ENCODE peak calls at places on chromosomes 7 and 10, in six cellular contexts. N, B, C, A, I and G are unnamed samples.

GRCh38 chr7:100627238-100627549 is 14.2 kb downstream of the TFR2 start:
- DNase-seq in N (no peak), B (no peak), C (no peak), A (no peak), I (no peak), G (no peak)

GRCh38 chr7:110065112-110065511 is 1025.8 kb upstream of the LRRN3 start:
- DNase-seq in N (no peak), B (no peak), C (no peak), A (no peak), I (no peak), G (no peak)

GRCh38 chr10:21604651-21605050 is 70.6 kb downstream of the MLLT10 start:
- DNase-seq in N (no peak), B (no peak), C (no peak), A (no peak), I (no peak), G (no peak)

GRCh38 chr10:33547976-33548375 is 213.5 kb upstream of the NRP1 start:
- DNase-seq in N (no peak), B (no peak), C (no peak), A (no peak), I (peak), G (no peak)

GRCh38 chr10:124728830-124729661 is 15.1 kb downstream of the FAM53B start:
- DNase-seq in N (no peak), B (no peak), C (no peak), A (no peak), I (no peak), G (no peak)

GRCh38 chr10:52653510-52653909 is 119.1 kb downstream of the MBL2 start:
- DNase-seq in N (no peak), B (no peak), C (no peak), A (no peak), I (no peak), G (no peak)

GRCh38 chr10:11131112-11131639 is 113.5 kb downstream of the CELF2 start:
- DNase-seq in N (no peak), B (no peak), C (peak), A (no peak), I (no peak), G (no peak)

GRCh38 chr7:136687693-136688322 is 180.6 kb upstream of the CHRM2 start:
- DNase-seq in N (peak), B (peak), C (peak), A (no peak), I (peak), G (no peak)

GRCh38 chr7:89837515-89837914 is 316.8 kb upstream of the STEAP1 start:
- DNase-seq in N (no peak), B (peak), C (no peak), A (no peak), I (peak), G (no peak)

GRCh38 chr7:54833021-54833467 is 74.0 kb upstream of the SEC61G start:
- DNase-seq in N (no peak), B (no peak), C (no peak), A (no peak), I (no peak), G (no peak)

GRCh38 chr7:54827719-54828118 is 68.7 kb upstream of the SEC61G start:
- DNase-seq in N (no peak), B (no peak), C (no peak), A (no peak), I (no peak), G (no peak)

GRCh38 chr7:54825368-54825767 is 66.4 kb upstream of the SEC61G start:
- DNase-seq in N (no peak), B (no peak), C (no peak), A (no peak), I (no peak), G (no peak)

GRCh38 chr7:54831644-54832095 is 72.7 kb upstream of the SEC61G start:
- DNase-seq in N (no peak), B (no peak), C (no peak), A (no peak), I (peak), G (no peak)

DNA sequence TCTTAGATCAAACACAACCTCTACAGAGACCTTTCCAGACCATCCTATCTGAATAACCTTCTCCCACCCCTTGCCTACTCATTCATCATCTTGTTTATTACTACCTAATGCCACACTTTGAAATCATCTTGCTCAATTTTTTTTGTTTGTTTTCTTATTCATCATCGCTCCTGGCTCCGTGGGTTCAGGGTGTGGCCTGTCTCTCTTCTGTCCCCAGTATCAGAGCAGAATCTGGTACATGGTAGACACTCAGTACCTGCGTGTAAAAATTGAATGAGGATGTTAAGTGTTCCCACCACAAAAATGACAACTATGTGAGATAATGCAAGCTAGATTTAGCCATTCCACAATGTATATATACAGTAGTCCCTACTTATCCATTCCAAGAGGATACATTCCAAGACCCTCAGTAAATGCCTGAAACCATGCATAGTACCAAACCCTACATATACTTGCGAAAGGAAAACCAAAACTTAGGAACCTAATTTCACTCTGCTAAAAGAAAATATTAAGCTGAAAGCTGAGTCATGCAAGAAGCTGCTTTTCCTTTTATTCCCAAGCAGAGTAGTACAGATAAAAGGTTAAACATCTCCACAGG is 72.1 kb upstream of the SEC61G start:
- DNase-seq in N (no peak), B (no peak), C (no peak), A (no peak), I (peak), G (no peak)
- H3K4me3 ChIP-seq in N (no peak), B (no peak), C (no peak), A (no peak), I (no peak), G (no peak)

GRCh38 chr10:90695915-90696676 is 161.7 kb downstream of the HTR7 start:
- DNase-seq in N (no peak), B (no peak), C (no peak), A (no peak), I (no peak), G (no peak)
- H3K4me3 ChIP-seq in N (no peak), B (no peak), C (no peak), A (no peak), I (no peak), G (no peak)

DNA sequence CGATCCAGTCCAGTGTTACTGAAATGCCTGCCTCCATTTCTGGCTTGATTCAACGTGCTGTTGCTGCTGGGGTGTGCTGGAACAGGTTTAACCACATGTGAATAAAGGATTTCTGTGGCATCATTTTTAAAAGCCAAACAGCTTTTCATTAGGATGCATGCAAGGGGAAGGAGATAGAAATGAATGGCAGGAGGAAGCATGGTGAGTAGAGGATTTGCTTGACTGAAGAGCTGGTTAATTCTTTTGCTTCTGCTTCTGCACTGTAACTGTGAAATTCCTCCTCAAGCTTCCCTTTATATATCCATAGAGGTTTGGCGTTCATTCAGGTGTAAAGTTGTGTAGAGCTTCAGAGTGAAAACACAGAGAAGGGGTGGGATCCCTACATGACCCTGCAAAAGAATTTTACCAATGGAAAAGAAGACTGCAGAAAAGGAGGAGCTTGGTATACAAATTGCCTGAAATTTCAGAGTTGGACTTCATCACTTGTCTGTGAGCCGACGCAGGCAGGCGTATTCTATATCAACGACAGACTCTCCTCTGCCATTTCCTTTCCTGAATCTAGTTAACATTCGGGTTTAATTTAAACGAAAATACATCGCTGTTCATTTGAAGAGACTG is at the start of gene SOSTDC1:
- DNase-seq in N (no peak), B (peak), C (peak), A (no peak), I (peak), G (no peak)
- H3K4me3 ChIP-seq in N (peak), B (peak), C (peak), A (no peak), I (peak), G (peak)

GRCh38 chr10:126247454-126247975 is 140.8 kb downstream of the ADAM12 start:
- DNase-seq in N (peak), B (peak), C (peak), A (peak), I (peak), G (no peak)
- H3K4me3 ChIP-seq in N (peak), B (no peak), C (no peak), A (no peak), I (no peak), G (no peak)